ENCODE peak calls at places on chromosomes 6 and 20, in ten cellular contexts. One of them, this sample, is unnamed.

GRCh38 chr6:17349437-17349836 is 44.0 kb upstream of the CAP2 start:
- DNase-seq in IMR-90: peak; percentile 12
- DNase-seq in GOT3: no peak
- DNase-seq in HT-29: no peak
- DNase-seq in NCI-H2081: no peak
- DNase-seq in SW 1271: no peak
- DNase-seq in colonic mucosa: no peak
- DNase-seq in aorta: no peak
- DNase-seq in LoVo: peak; percentile 9
- DNase-seq in C1 segment of cervical spinal cord: no peak
- DNase-seq in this sample: no peak

GRCh38 chr6:149347067-149347466 is 29.6 kb downstream of the TAB2 start:
- DNase-seq in IMR-90: no peak
- DNase-seq in GOT3: no peak
- DNase-seq in HT-29: no peak
- DNase-seq in NCI-H2081: no peak
- DNase-seq in SW 1271: no peak
- DNase-seq in colonic mucosa: no peak
- DNase-seq in aorta: no peak
- DNase-seq in LoVo: no peak
- DNase-seq in C1 segment of cervical spinal cord: no peak
- DNase-seq in this sample: no peak

GRCh38 chr20:19835533-19836222 is 77.6 kb downstream of the RIN2 start:
- DNase-seq in IMR-90: no peak
- DNase-seq in GOT3: no peak
- DNase-seq in HT-29: no peak
- DNase-seq in NCI-H2081: no peak
- DNase-seq in SW 1271: no peak
- DNase-seq in colonic mucosa: no peak
- DNase-seq in aorta: no peak
- DNase-seq in LoVo: no peak
- DNase-seq in C1 segment of cervical spinal cord: peak; percentile 63
- DNase-seq in this sample: no peak

GRCh38 chr6:33702345-33702977 is 9.0 kb downstream of the UQCC2 start:
- DNase-seq in IMR-90: peak; percentile 61
- DNase-seq in GOT3: no peak
- DNase-seq in HT-29: peak; percentile 58
- DNase-seq in NCI-H2081: peak; percentile 33
- DNase-seq in SW 1271: no peak
- DNase-seq in colonic mucosa: no peak
- DNase-seq in aorta: no peak
- DNase-seq in LoVo: peak; percentile 24
- DNase-seq in C1 segment of cervical spinal cord: no peak
- DNase-seq in this sample: no peak

GRCh38 chr20:51193066-51193772 is 170.3 kb upstream of the KCNG1 start:
- DNase-seq in IMR-90: peak; percentile 78
- DNase-seq in GOT3: no peak
- DNase-seq in HT-29: no peak
- DNase-seq in NCI-H2081: no peak
- DNase-seq in SW 1271: no peak
- DNase-seq in colonic mucosa: no peak
- DNase-seq in aorta: no peak
- DNase-seq in LoVo: no peak
- DNase-seq in C1 segment of cervical spinal cord: no peak
- DNase-seq in this sample: no peak

GRCh38 chr6:31741815-31742214 is 2.0 kb downstream of the MSH5 start:
- DNase-seq in IMR-90: no peak
- DNase-seq in GOT3: no peak
- DNase-seq in HT-29: no peak
- DNase-seq in NCI-H2081: no peak
- DNase-seq in SW 1271: no peak
- DNase-seq in colonic mucosa: no peak
- DNase-seq in aorta: no peak
- DNase-seq in LoVo: no peak
- DNase-seq in C1 segment of cervical spinal cord: no peak
- DNase-seq in this sample: no peak

GRCh38 chr20:36647194-36648121 is 1.5 kb upstream of the SLA2 start:
- DNase-seq in IMR-90: no peak
- DNase-seq in GOT3: no peak
- DNase-seq in HT-29: no peak
- DNase-seq in NCI-H2081: no peak
- DNase-seq in SW 1271: no peak
- DNase-seq in colonic mucosa: no peak
- DNase-seq in aorta: no peak
- DNase-seq in LoVo: no peak
- DNase-seq in C1 segment of cervical spinal cord: no peak
- DNase-seq in this sample: no peak

GRCh38 chr20:10433014-10433622 is 904 bp downstream of the MKKS start:
- DNase-seq in IMR-90: peak; percentile 7
- DNase-seq in GOT3: no peak
- DNase-seq in HT-29: peak; percentile 32
- DNase-seq in NCI-H2081: peak; percentile 56
- DNase-seq in SW 1271: no peak
- DNase-seq in colonic mucosa: peak; percentile 26
- DNase-seq in aorta: no peak
- DNase-seq in LoVo: no peak
- DNase-seq in C1 segment of cervical spinal cord: no peak
- DNase-seq in this sample: no peak

GRCh38 chr6:154404791-154405400 is 48.3 kb upstream of the IPCEF1 start:
- DNase-seq in IMR-90: peak; percentile 84
- DNase-seq in GOT3: no peak
- DNase-seq in HT-29: no peak
- DNase-seq in NCI-H2081: no peak
- DNase-seq in SW 1271: no peak
- DNase-seq in colonic mucosa: no peak
- DNase-seq in aorta: no peak
- DNase-seq in LoVo: no peak
- DNase-seq in C1 segment of cervical spinal cord: no peak
- DNase-seq in this sample: no peak

GRCh38 chr6:141658721-141659120 is 474.0 kb upstream of the GJE1 start:
- DNase-seq in IMR-90: no peak
- DNase-seq in GOT3: no peak
- DNase-seq in HT-29: no peak
- DNase-seq in NCI-H2081: no peak
- DNase-seq in SW 1271: no peak
- DNase-seq in colonic mucosa: no peak
- DNase-seq in aorta: no peak
- DNase-seq in LoVo: no peak
- DNase-seq in C1 segment of cervical spinal cord: no peak
- DNase-seq in this sample: no peak

GRCh38 chr6:150977276-150977675 is 111.8 kb downstream of the MTHFD1L start:
- DNase-seq in IMR-90: no peak
- DNase-seq in GOT3: no peak
- DNase-seq in HT-29: no peak
- DNase-seq in NCI-H2081: no peak
- DNase-seq in SW 1271: no peak
- DNase-seq in colonic mucosa: no peak
- DNase-seq in aorta: no peak
- DNase-seq in LoVo: no peak
- DNase-seq in C1 segment of cervical spinal cord: no peak
- DNase-seq in this sample: no peak

GRCh38 chr6:82144007-82144851 is 103.3 kb downstream of the IBTK start:
- DNase-seq in IMR-90: peak; percentile 98
- DNase-seq in GOT3: peak; percentile 45
- DNase-seq in HT-29: peak; percentile 58
- DNase-seq in NCI-H2081: no peak
- DNase-seq in SW 1271: peak; percentile 27
- DNase-seq in colonic mucosa: no peak
- DNase-seq in aorta: peak; percentile 53
- DNase-seq in LoVo: peak; percentile 69
- DNase-seq in C1 segment of cervical spinal cord: no peak
- DNase-seq in this sample: no peak

GRCh38 chr20:54134445-54135220 is 39.2 kb downstream of the CYP24A1 start:
- DNase-seq in IMR-90: peak; percentile 82
- DNase-seq in GOT3: no peak
- DNase-seq in HT-29: peak; percentile 64
- DNase-seq in NCI-H2081: no peak
- DNase-seq in SW 1271: peak; percentile 27
- DNase-seq in colonic mucosa: no peak
- DNase-seq in aorta: no peak
- DNase-seq in LoVo: peak; percentile 34
- DNase-seq in C1 segment of cervical spinal cord: no peak
- DNase-seq in this sample: no peak

GRCh38 chr6:68364276-68364785 is 270.8 kb upstream of the ADGRB3 start:
- DNase-seq in IMR-90: no peak
- DNase-seq in GOT3: no peak
- DNase-seq in HT-29: no peak
- DNase-seq in NCI-H2081: no peak
- DNase-seq in SW 1271: no peak
- DNase-seq in colonic mucosa: no peak
- DNase-seq in aorta: no peak
- DNase-seq in LoVo: no peak
- DNase-seq in C1 segment of cervical spinal cord: no peak
- DNase-seq in this sample: no peak

GRCh38 chr6:43243649-43244321 is 504 bp downstream of the TTBK1 start:
- DNase-seq in IMR-90: no peak
- DNase-seq in GOT3: no peak
- DNase-seq in HT-29: no peak
- DNase-seq in NCI-H2081: peak; percentile 20
- DNase-seq in SW 1271: no peak
- DNase-seq in colonic mucosa: no peak
- DNase-seq in aorta: no peak
- DNase-seq in LoVo: no peak
- DNase-seq in C1 segment of cervical spinal cord: no peak
- DNase-seq in this sample: no peak

GRCh38 chr6:31355540-31355988 is 1.4 kb downstream of the HLA-B start:
- DNase-seq in IMR-90: no peak
- DNase-seq in GOT3: no peak
- DNase-seq in HT-29: no peak
- DNase-seq in NCI-H2081: no peak
- DNase-seq in SW 1271: no peak
- DNase-seq in colonic mucosa: no peak
- DNase-seq in aorta: no peak
- DNase-seq in LoVo: no peak
- DNase-seq in C1 segment of cervical spinal cord: no peak
- DNase-seq in this sample: no peak

GRCh38 chr6:74249658-74250057 is 553.7 kb downstream of the CD109 start:
- DNase-seq in IMR-90: peak; percentile 96
- DNase-seq in GOT3: no peak
- DNase-seq in HT-29: no peak
- DNase-seq in NCI-H2081: no peak
- DNase-seq in SW 1271: no peak
- DNase-seq in colonic mucosa: no peak
- DNase-seq in aorta: no peak
- DNase-seq in LoVo: no peak
- DNase-seq in C1 segment of cervical spinal cord: no peak
- DNase-seq in this sample: no peak

GRCh38 chr6:36834576-36835293 is 4.5 kb downstream of the CPNE5 start:
- DNase-seq in IMR-90: no peak
- DNase-seq in GOT3: no peak
- DNase-seq in HT-29: no peak
- DNase-seq in NCI-H2081: no peak
- DNase-seq in SW 1271: no peak
- DNase-seq in colonic mucosa: no peak
- DNase-seq in aorta: no peak
- DNase-seq in LoVo: no peak
- DNase-seq in C1 segment of cervical spinal cord: no peak
- DNase-seq in this sample: no peak

GRCh38 chr6:17485181-17485580 is 91.8 kb downstream of the CAP2 start:
- DNase-seq in IMR-90: no peak
- DNase-seq in GOT3: no peak
- DNase-seq in HT-29: no peak
- DNase-seq in NCI-H2081: peak; percentile 62
- DNase-seq in SW 1271: no peak
- DNase-seq in colonic mucosa: no peak
- DNase-seq in aorta: no peak
- DNase-seq in LoVo: no peak
- DNase-seq in C1 segment of cervical spinal cord: no peak
- DNase-seq in this sample: peak; percentile 47

GRCh38 chr20:62580052-62580451 is 62.3 kb upstream of the SLCO4A1 start:
- DNase-seq in IMR-90: no peak
- DNase-seq in GOT3: no peak
- DNase-seq in HT-29: no peak
- DNase-seq in NCI-H2081: no peak
- DNase-seq in SW 1271: no peak
- DNase-seq in colonic mucosa: no peak
- DNase-seq in aorta: no peak
- DNase-seq in LoVo: no peak
- DNase-seq in C1 segment of cervical spinal cord: no peak
- DNase-seq in this sample: no peak

GRCh38 chr20:59400666-59401065 is 100.3 kb downstream of the EDN3 start:
- DNase-seq in IMR-90: no peak
- DNase-seq in GOT3: no peak
- DNase-seq in HT-29: no peak
- DNase-seq in NCI-H2081: no peak
- DNase-seq in SW 1271: no peak
- DNase-seq in colonic mucosa: no peak
- DNase-seq in aorta: no peak
- DNase-seq in LoVo: no peak
- DNase-seq in C1 segment of cervical spinal cord: no peak
- DNase-seq in this sample: no peak

GRCh38 chr6:19833947-19834346 is 3.2 kb upstream of the ID4 start:
- DNase-seq in IMR-90: no peak
- DNase-seq in GOT3: no peak
- DNase-seq in HT-29: no peak
- DNase-seq in NCI-H2081: no peak
- DNase-seq in SW 1271: no peak
- DNase-seq in colonic mucosa: no peak
- DNase-seq in aorta: no peak
- DNase-seq in LoVo: no peak
- DNase-seq in C1 segment of cervical spinal cord: no peak
- DNase-seq in this sample: no peak

GRCh38 chr6:100664274-100665040 is 199.7 kb upstream of the SIM1 start:
- DNase-seq in IMR-90: peak; percentile 57
- DNase-seq in GOT3: no peak
- DNase-seq in HT-29: peak; percentile 28
- DNase-seq in NCI-H2081: peak; percentile 4
- DNase-seq in SW 1271: no peak
- DNase-seq in colonic mucosa: no peak
- DNase-seq in aorta: no peak
- DNase-seq in LoVo: peak; percentile 41
- DNase-seq in C1 segment of cervical spinal cord: no peak
- DNase-seq in this sample: no peak

GRCh38 chr6:79031821-79032590 is 46.0 kb downstream of the PHIP start:
- DNase-seq in IMR-90: peak; percentile 63
- DNase-seq in GOT3: no peak
- DNase-seq in HT-29: no peak
- DNase-seq in NCI-H2081: no peak
- DNase-seq in SW 1271: no peak
- DNase-seq in colonic mucosa: no peak
- DNase-seq in aorta: no peak
- DNase-seq in LoVo: no peak
- DNase-seq in C1 segment of cervical spinal cord: no peak
- DNase-seq in this sample: no peak

GRCh38 chr6:3163248-3163594 is 5.9 kb upstream of the TUBB2A start:
- DNase-seq in IMR-90: no peak
- DNase-seq in GOT3: no peak
- DNase-seq in HT-29: no peak
- DNase-seq in NCI-H2081: peak; percentile 38
- DNase-seq in SW 1271: no peak
- DNase-seq in colonic mucosa: no peak
- DNase-seq in aorta: no peak
- DNase-seq in LoVo: no peak
- DNase-seq in C1 segment of cervical spinal cord: no peak
- DNase-seq in this sample: no peak

GRCh38 chr6:124223596-124223995 is 419.9 kb downstream of the NKAIN2 start:
- DNase-seq in IMR-90: no peak
- DNase-seq in GOT3: no peak
- DNase-seq in HT-29: no peak
- DNase-seq in NCI-H2081: no peak
- DNase-seq in SW 1271: no peak
- DNase-seq in colonic mucosa: no peak
- DNase-seq in aorta: no peak
- DNase-seq in LoVo: no peak
- DNase-seq in C1 segment of cervical spinal cord: no peak
- DNase-seq in this sample: no peak

GRCh38 chr20:12827796-12828406 is 180.9 kb upstream of the SPTLC3 start:
- DNase-seq in IMR-90: no peak
- DNase-seq in GOT3: no peak
- DNase-seq in HT-29: no peak
- DNase-seq in NCI-H2081: no peak
- DNase-seq in SW 1271: no peak
- DNase-seq in colonic mucosa: no peak
- DNase-seq in aorta: no peak
- DNase-seq in LoVo: no peak
- DNase-seq in C1 segment of cervical spinal cord: no peak
- DNase-seq in this sample: no peak

GRCh38 chr20:45735552-45735951 is 13.4 kb downstream of the SPINT4 start:
- DNase-seq in IMR-90: no peak
- DNase-seq in GOT3: no peak
- DNase-seq in HT-29: no peak
- DNase-seq in NCI-H2081: no peak
- DNase-seq in SW 1271: no peak
- DNase-seq in colonic mucosa: no peak
- DNase-seq in aorta: no peak
- DNase-seq in LoVo: no peak
- DNase-seq in C1 segment of cervical spinal cord: no peak
- DNase-seq in this sample: no peak